ENCODE peak calls at places on chromosomes 5 and 9, in four cellular contexts. U, T, J and A are unnamed samples.

GRCh38 chr5:175575301-175575700 is 82.6 kb upstream of the HRH2 start:
- DNase-seq in J (no peak), T (no peak), U (no peak), A (no peak)

GRCh38 chr9:108766786-108767185 is 89.0 kb downstream of the ACTL7B start:
- DNase-seq in J (no peak), U (no peak), T (no peak), A (no peak)

GRCh38 chr5:157442989-157443619 is 16.9 kb upstream of the NIPAL4 start:
- DNase-seq in J (peak; percentile 66), T (no peak), U (no peak), A (no peak)

GRCh38 chr5:139147743-139148079 is 50.5 kb downstream of the SIL1 start:
- DNase-seq in T (peak; percentile 19), J (peak; percentile 83), U (no peak), A (no peak)

GRCh38 chr5:1003296-1003937 is 5.2 kb upstream of the NKD2 start:
- DNase-seq in U (no peak), T (no peak), J (no peak), A (peak; percentile 31)

GRCh38 chr9:70747335-70747734 is 332.9 kb upstream of the KLF9 start:
- DNase-seq in T (peak; percentile 44), U (no peak), J (peak; percentile 83), A (no peak)

GRCh38 chr5:133409210-133409674 is 203.1 kb downstream of the FSTL4 start:
- DNase-seq in T (no peak), U (no peak), J (no peak), A (no peak)

GRCh38 chr5:179313849-179314521 is 31.3 kb downstream of the ADAMTS2 start:
- DNase-seq in J (peak; percentile 41), U (no peak), T (peak; percentile 63), A (peak; percentile 27)

GRCh38 chr5:132102101-132102701 is 28.6 kb downstream of the CSF2 start:
- DNase-seq in U (no peak), J (no peak), T (no peak), A (no peak)

GRCh38 chr5:38660194-38660668 is 103.8 kb upstream of the LIFR start:
- DNase-seq in U (no peak), T (no peak), J (peak; percentile 91), A (peak; percentile 15)